ENCODE peak calls at places on chromosomes 4 and X, in seven cellular contexts. One of them, this sample, is unnamed.

GRCh38 chrX:87873347-87873941 is 355.8 kb downstream of the KLHL4 start:
- DNase-seq in lung microvascular endothelial cell: no peak
- DNase-seq in stimulated activated CD4-positive, alpha-beta T cell treated with anti-CD3 and anti-CD28 coated beads, Interleukin-15, amount 100 ng/mL, for 24 hours: no peak
- DNase-seq in amygdala: no peak
- DNase-seq in activated CD8-positive, alpha-beta memory T cell treated with anti-CD3 and anti-CD28 coated beads, Interleukin-2, amount 50 U/mL, for 48 hours: no peak
- DNase-seq in Peyer's patch: no peak
- DNase-seq in uterus: no peak
- DNase-seq in this sample: no peak

GRCh38 chr4:101042847-101043246 is 304.5 kb downstream of the PPP3CA start:
- DNase-seq in Peyer's patch: no peak
- DNase-seq in stimulated activated CD4-positive, alpha-beta T cell treated with anti-CD3 and anti-CD28 coated beads, Interleukin-15, amount 100 ng/mL, for 24 hours: no peak
- DNase-seq in activated CD8-positive, alpha-beta memory T cell treated with anti-CD3 and anti-CD28 coated beads, Interleukin-2, amount 50 U/mL, for 48 hours: no peak
- DNase-seq in uterus: no peak
- DNase-seq in amygdala: no peak
- DNase-seq in lung microvascular endothelial cell: no peak
- DNase-seq in this sample: no peak

GRCh38 chr4:87633239-87633638 is 16.8 kb upstream of the DMP1 start:
- DNase-seq in activated CD8-positive, alpha-beta memory T cell treated with anti-CD3 and anti-CD28 coated beads, Interleukin-2, amount 50 U/mL, for 48 hours: no peak
- DNase-seq in amygdala: no peak
- DNase-seq in stimulated activated CD4-positive, alpha-beta T cell treated with anti-CD3 and anti-CD28 coated beads, Interleukin-15, amount 100 ng/mL, for 24 hours: no peak
- DNase-seq in uterus: no peak
- DNase-seq in Peyer's patch: no peak
- DNase-seq in lung microvascular endothelial cell: peak; percentile 40
- DNase-seq in this sample: no peak

GRCh38 chr4:56611501-56611900 is 69.6 kb downstream of the HOPX start:
- DNase-seq in lung microvascular endothelial cell: no peak
- DNase-seq in activated CD8-positive, alpha-beta memory T cell treated with anti-CD3 and anti-CD28 coated beads, Interleukin-2, amount 50 U/mL, for 48 hours: no peak
- DNase-seq in amygdala: no peak
- DNase-seq in uterus: no peak
- DNase-seq in stimulated activated CD4-positive, alpha-beta T cell treated with anti-CD3 and anti-CD28 coated beads, Interleukin-15, amount 100 ng/mL, for 24 hours: no peak
- DNase-seq in Peyer's patch: no peak
- DNase-seq in this sample: no peak

GRCh38 chr4:4866833-4867744 is 7.6 kb downstream of the MSX1 start:
- DNase-seq in amygdala: no peak
- DNase-seq in Peyer's patch: no peak
- DNase-seq in activated CD8-positive, alpha-beta memory T cell treated with anti-CD3 and anti-CD28 coated beads, Interleukin-2, amount 50 U/mL, for 48 hours: no peak
- DNase-seq in uterus: peak; percentile 83
- DNase-seq in lung microvascular endothelial cell: no peak
- DNase-seq in stimulated activated CD4-positive, alpha-beta T cell treated with anti-CD3 and anti-CD28 coated beads, Interleukin-15, amount 100 ng/mL, for 24 hours: no peak
- DNase-seq in this sample: no peak

GRCh38 chrX:88838392-88838791 is 91.4 kb downstream of the CPXCR1 start:
- DNase-seq in Peyer's patch: no peak
- DNase-seq in uterus: no peak
- DNase-seq in lung microvascular endothelial cell: no peak
- DNase-seq in amygdala: no peak
- DNase-seq in activated CD8-positive, alpha-beta memory T cell treated with anti-CD3 and anti-CD28 coated beads, Interleukin-2, amount 50 U/mL, for 48 hours: no peak
- DNase-seq in stimulated activated CD4-positive, alpha-beta T cell treated with anti-CD3 and anti-CD28 coated beads, Interleukin-15, amount 100 ng/mL, for 24 hours: no peak
- DNase-seq in this sample: no peak

GRCh38 chr4:186854256-186854655 is 130.6 kb upstream of the FAT1 start:
- DNase-seq in stimulated activated CD4-positive, alpha-beta T cell treated with anti-CD3 and anti-CD28 coated beads, Interleukin-15, amount 100 ng/mL, for 24 hours: no peak
- DNase-seq in Peyer's patch: no peak
- DNase-seq in amygdala: no peak
- DNase-seq in uterus: no peak
- DNase-seq in lung microvascular endothelial cell: no peak
- DNase-seq in activated CD8-positive, alpha-beta memory T cell treated with anti-CD3 and anti-CD28 coated beads, Interleukin-2, amount 50 U/mL, for 48 hours: no peak
- DNase-seq in this sample: no peak

GRCh38 chrX:102546818-102547493 is 30.4 kb upstream of the TMSB15A start:
- DNase-seq in lung microvascular endothelial cell: no peak
- DNase-seq in uterus: no peak
- DNase-seq in activated CD8-positive, alpha-beta memory T cell treated with anti-CD3 and anti-CD28 coated beads, Interleukin-2, amount 50 U/mL, for 48 hours: no peak
- DNase-seq in Peyer's patch: no peak
- DNase-seq in amygdala: peak; percentile 3
- DNase-seq in stimulated activated CD4-positive, alpha-beta T cell treated with anti-CD3 and anti-CD28 coated beads, Interleukin-15, amount 100 ng/mL, for 24 hours: peak; percentile 18
- DNase-seq in this sample: no peak

GRCh38 chrX:115234220-115234557 is 293 bp upstream of the LRCH2 start:
- DNase-seq in uterus: no peak
- DNase-seq in lung microvascular endothelial cell: no peak
- DNase-seq in Peyer's patch: no peak
- DNase-seq in activated CD8-positive, alpha-beta memory T cell treated with anti-CD3 and anti-CD28 coated beads, Interleukin-2, amount 50 U/mL, for 48 hours: no peak
- DNase-seq in stimulated activated CD4-positive, alpha-beta T cell treated with anti-CD3 and anti-CD28 coated beads, Interleukin-15, amount 100 ng/mL, for 24 hours: no peak
- DNase-seq in amygdala: no peak
- DNase-seq in this sample: no peak

GRCh38 chrX:13893826-13894225 is 76.9 kb upstream of the GPM6B start:
- DNase-seq in stimulated activated CD4-positive, alpha-beta T cell treated with anti-CD3 and anti-CD28 coated beads, Interleukin-15, amount 100 ng/mL, for 24 hours: no peak
- DNase-seq in activated CD8-positive, alpha-beta memory T cell treated with anti-CD3 and anti-CD28 coated beads, Interleukin-2, amount 50 U/mL, for 48 hours: no peak
- DNase-seq in amygdala: no peak
- DNase-seq in uterus: no peak
- DNase-seq in lung microvascular endothelial cell: no peak
- DNase-seq in Peyer's patch: no peak
- DNase-seq in this sample: no peak

GRCh38 chrX:129655547-129656248 is 942 bp upstream of the APLN start:
- DNase-seq in lung microvascular endothelial cell: no peak
- DNase-seq in amygdala: no peak
- DNase-seq in activated CD8-positive, alpha-beta memory T cell treated with anti-CD3 and anti-CD28 coated beads, Interleukin-2, amount 50 U/mL, for 48 hours: no peak
- DNase-seq in uterus: no peak
- DNase-seq in stimulated activated CD4-positive, alpha-beta T cell treated with anti-CD3 and anti-CD28 coated beads, Interleukin-15, amount 100 ng/mL, for 24 hours: no peak
- DNase-seq in Peyer's patch: no peak
- DNase-seq in this sample: no peak

This sample was measured in transverse colon.